ENCODE peak calls at places on chromosomes 12 and 14, in seven cellular contexts. C is transverse colon, F is stomach, H is breast epithelium, N is prostate gland, P is HepG2, R is sigmoid colon. G is an unnamed sample.

GRCh38 chr14:76867536-76868452 is 41.6 kb downstream of the LRRC74A start:
- DNase-seq in R (no peak), P (no peak), H (no peak), C (peak; percentile 17), N (no peak), F (peak; percentile 38), G (no peak)

GRCh38 chr12:104011265-104011664 is 38.7 kb downstream of the GLT8D2 start:
- DNase-seq in P (no peak), H (no peak), F (no peak), N (no peak), C (no peak), R (no peak), G (no peak)

GRCh38 chr12:105459760-105460325 is 129.4 kb downstream of the C12orf75 start:
- DNase-seq in C (no peak), N (no peak), F (no peak), R (no peak), P (no peak), H (no peak), G (no peak)

GRCh38 chr12:96198970-96199369 is 4.8 kb downstream of the ELK3 start:
- DNase-seq in F (no peak), P (no peak), H (no peak), C (no peak), N (no peak), R (no peak), G (no peak)

GRCh38 chr14:95892142-95892541 is 15.5 kb downstream of the TUNAR start:
- DNase-seq in H (no peak), C (no peak), P (no peak), F (no peak), R (no peak), N (no peak), G (no peak)

GRCh38 chr14:52360831-52361230 is 46.7 kb downstream of the PTGER2 start:
- DNase-seq in H (no peak), R (peak; percentile 66), F (peak; percentile 46), P (no peak), C (peak; percentile 37), N (no peak), G (no peak)

GRCh38 chr12:54593135-54593534 is 4.7 kb upstream of the PPP1R1A start:
- DNase-seq in P (no peak), F (no peak), H (no peak), N (no peak), C (no peak), R (no peak), G (no peak)

GRCh38 chr12:47422656-47423055 is 283.2 kb downstream of the RPAP3 start:
- DNase-seq in H (no peak), N (no peak), P (no peak), R (no peak), F (no peak), C (no peak), G (no peak)

GRCh38 chr14:69999246-69999645 is 120.0 kb downstream of the SMOC1 start:
- DNase-seq in R (no peak), F (peak; percentile 77), H (peak; percentile 49), N (no peak), C (no peak), P (no peak), G (no peak)

GRCh38 chr12:90260136-90260535 is 551.5 kb upstream of the ATP2B1 start:
- DNase-seq in R (no peak), F (no peak), C (no peak), N (no peak), P (no peak), H (no peak), G (no peak)

GRCh38 chr12:14868916-14869315 is 16.7 kb downstream of the MGP start:
- DNase-seq in F (no peak), N (no peak), C (no peak), P (no peak), R (no peak), H (no peak), G (no peak)

GRCh38 chr14:63273091-63273490 is 45.6 kb downstream of the GPHB5 start:
- DNase-seq in R (no peak), P (no peak), H (no peak), F (no peak), N (no peak), C (no peak), G (no peak)

GRCh38 chr14:96590190-96590860 is 88.1 kb downstream of the PAPOLA start:
- DNase-seq in R (peak; percentile 33), N (no peak), H (no peak), F (no peak), P (no peak), C (no peak), G (no peak)

GRCh38 chr12:105523164-105524057 is 192.9 kb downstream of the C12orf75 start:
- DNase-seq in P (no peak), N (peak; percentile 9), R (peak; percentile 91), C (peak; percentile 25), F (no peak), H (no peak), G (no peak)

GRCh38 chr14:43956741-43957140 is 550.3 kb downstream of the FSCB start:
- DNase-seq in C (no peak), N (no peak), F (no peak), P (no peak), R (no peak), H (no peak), G (no peak)

DNA sequence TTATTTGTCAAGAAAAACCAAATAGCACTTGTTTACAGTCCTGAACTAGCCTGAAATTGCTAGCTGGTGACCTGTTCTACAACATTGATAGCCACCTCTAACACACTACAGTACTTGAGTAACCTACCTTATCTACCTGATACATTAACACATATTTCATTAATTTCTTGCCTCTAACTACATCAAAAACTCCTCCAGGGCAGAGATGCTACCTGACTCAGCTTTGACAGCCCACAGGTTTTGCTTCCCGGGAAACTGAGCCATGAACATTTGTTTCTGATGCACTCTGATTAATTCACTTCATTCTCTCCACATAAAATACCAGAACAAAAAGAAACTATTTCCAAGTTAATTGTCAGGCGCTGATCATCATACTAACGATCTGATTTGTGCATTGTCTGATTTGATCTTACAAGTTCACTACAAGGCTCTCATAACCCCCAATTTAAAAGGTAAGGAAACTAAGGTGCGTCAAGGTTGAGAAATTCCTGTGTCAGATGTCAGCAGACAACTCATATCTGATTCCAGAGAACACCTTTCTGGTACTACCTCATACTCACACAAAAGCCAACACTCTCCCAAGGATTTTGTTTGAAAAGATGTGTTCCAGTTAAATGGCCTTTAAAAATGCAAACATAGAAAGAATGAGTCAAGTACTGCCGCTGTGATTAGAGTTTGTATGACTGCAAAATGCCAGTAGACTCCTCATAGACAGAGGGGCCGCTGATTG is 768.7 kb downstream of the BCL11B start:
- DNase-seq in H (no peak), C (no peak), N (no peak), R (no peak), P (no peak), F (no peak), G (no peak)
- H3K9me3 ChIP-seq in H (no peaks in the 10 kb centered on the region), C (no peaks in the 10 kb centered on the region), N (no peaks in the 10 kb centered on the region), R (no peaks in the 10 kb centered on the region), P (peaks cover 94% of the 10 kb centered on the region), F (no peaks in the 10 kb centered on the region), G (no peaks in the 10 kb centered on the region)

DNA sequence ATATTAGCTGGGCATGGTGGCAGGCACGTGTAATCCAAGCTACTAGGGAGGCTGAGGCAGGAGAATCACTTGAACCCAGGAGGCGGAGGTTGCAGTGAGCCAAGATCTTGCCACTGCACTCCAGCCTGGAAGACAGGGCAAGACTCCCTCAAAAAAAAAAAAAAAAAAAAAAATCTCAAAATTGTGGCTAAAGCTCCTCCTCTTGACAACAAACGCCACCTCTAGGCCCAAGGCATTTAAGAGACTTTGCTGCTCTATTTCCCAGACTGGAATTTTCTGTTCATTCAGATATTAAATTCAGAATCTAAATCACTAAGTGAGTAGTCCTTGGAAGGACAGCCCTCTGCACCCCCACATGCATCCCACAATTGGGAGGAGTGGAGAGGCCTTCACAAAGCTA is 1.4 kb downstream of the ZFYVE1 start:
- DNase-seq in P (no peak), F (no peak), N (no peak), C (no peak), H (no peak), R (no peak), G (no peak)
- H3K4me3 ChIP-seq in P (peak overlapping the region; percentile 97), F (no peak overlapping the region), N (no peak overlapping the region), C (no peak overlapping the region), H (no peak overlapping the region), R (peak overlapping the region; percentile 85), G (no peak overlapping the region)

GRCh38 chr12:53481957-53482586 is 17.2 kb downstream of the MAP3K12 start:
- DNase-seq in H (no peak), R (peak; percentile 68), F (no peak), N (no peak), C (no peak), P (peak; percentile 49), G (no peak)

GRCh38 chr12:53482626-53483165 is 16.6 kb downstream of the MAP3K12 start:
- DNase-seq in R (peak; percentile 66), C (no peak), N (no peak), H (no peak), F (no peak), P (no peak), G (no peak)

GRCh38 chr12:53483979-53484377 is 15.3 kb downstream of the MAP3K12 start:
- DNase-seq in C (no peak), P (no peak), N (no peak), F (no peak), H (no peak), R (peak; percentile 7), G (no peak)

GRCh38 chr12:53484686-53485567 is 14.3 kb downstream of the MAP3K12 start:
- DNase-seq in N (no peak), P (no peak), H (no peak), C (no peak), R (peak; percentile 61), F (no peak), G (no peak)

GRCh38 chr12:53483225-53483978 is 15.9 kb downstream of the MAP3K12 start:
- DNase-seq in C (peak; percentile 44), F (no peak), H (no peak), N (no peak), P (no peak), R (peak; percentile 67), G (no peak)
- TF ChIP-seq POLR2AphosphoS5 in C (peak; percentile 35), F (no peak), H (no peak), N (no peak), P (peak; percentile 56), R (no peak), G (no peak)

GRCh38 chr12:25792031-25792430 is 166.5 kb upstream of the RASSF8 start:
- DNase-seq in R (no peak), N (no peak), H (no peak), C (no peak), F (no peak), P (no peak), G (no peak)

GRCh38 chr12:25797335-25797863 is 161.1 kb upstream of the RASSF8 start:
- DNase-seq in H (no peak), C (no peak), N (no peak), F (no peak), P (no peak), R (no peak), G (no peak)

GRCh38 chr12:25796523-25797000 is 161.9 kb upstream of the RASSF8 start:
- DNase-seq in P (no peak), H (no peak), R (no peak), N (no peak), F (no peak), C (no peak), G (no peak)

GRCh38 chr12:25793196-25793595 is 165.3 kb upstream of the RASSF8 start:
- DNase-seq in N (no peak), F (no peak), H (no peak), C (no peak), R (no peak), P (no peak), G (no peak)

DNA sequence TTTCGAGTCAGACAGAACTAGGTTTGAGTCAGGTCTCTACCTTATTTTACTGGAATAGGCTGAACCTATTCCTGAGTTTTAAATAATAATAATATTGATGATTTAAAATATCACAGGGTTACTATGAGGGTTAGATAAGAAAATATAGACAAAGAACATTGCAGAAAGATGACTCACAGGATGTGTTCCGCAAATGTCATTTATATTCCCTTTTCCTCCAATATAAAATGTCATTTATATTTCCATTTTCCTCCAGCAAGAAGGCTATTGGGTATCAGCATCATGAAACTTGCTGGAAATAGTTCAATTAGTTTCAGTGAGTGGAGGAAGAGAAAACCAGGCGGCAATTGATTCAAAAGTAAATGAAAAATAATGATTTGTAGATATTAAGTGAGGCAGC is 163.9 kb upstream of the RASSF8 start:
- DNase-seq in R (no peak), H (no peak), F (no peak), P (no peak), C (no peak), N (no peak), G (no peak)
- H3K9me3 ChIP-seq in R (no peaks in the 10 kb centered on the region), H (no peaks in the 10 kb centered on the region), F (no peaks in the 10 kb centered on the region), P (no peaks in the 10 kb centered on the region), C (no peaks in the 10 kb centered on the region), N (no peaks in the 10 kb centered on the region), G (no peaks in the 10 kb centered on the region)

G was measured in vagina.